ENCODE peak calls at places on chromosome 15, in four cellular contexts. Q, S, E and B are unnamed samples.
A peak's percentile ranks its signal among the peaks of the same experiment; 100 is the strongest.

GRCh38 chr15:90367578-90367977 is 15.5 kb downstream of the ZNF774 start:
- DNase-seq in Q (peak; percentile 51), S (no peak), E (no peak), B (no peak)

GRCh38 chr15:76533060-76533955 is 196.7 kb downstream of the ISL2 start:
- DNase-seq in E (no peak), S (no peak), Q (no peak), B (no peak)

GRCh38 chr15:50786871-50787270 is 21.4 kb upstream of the SPPL2A start:
- DNase-seq in E (no peak), S (no peak), Q (peak; percentile 15), B (no peak)

GRCh38 chr15:40436116-40436891 is 4.4 kb upstream of the BAHD1 start:
- DNase-seq in S (no peak), Q (no peak), E (no peak), B (no peak)

GRCh38 chr15:40892449-40893012 is 1.7 kb upstream of the VPS18 start:
- DNase-seq in E (no peak), Q (no peak), S (no peak), B (no peak)

GRCh38 chr15:58332676-58333400 is 99.0 kb upstream of the LIPC start:
- DNase-seq in E (no peak), Q (peak; percentile 88), S (peak; percentile 44), B (no peak)

GRCh38 chr15:72764656-72765055 is 18.9 kb downstream of the ADPGK start:
- DNase-seq in S (no peak), E (no peak), Q (peak; percentile 7), B (no peak)

GRCh38 chr15:65245096-65245849 is 34.0 kb upstream of the CILP start:
- DNase-seq in E (peak; percentile 80), Q (peak; percentile 53), S (no peak), B (peak; percentile 90)

GRCh38 chr15:57477736-57478522 is 101.6 kb downstream of the CGNL1 start:
- DNase-seq in S (peak; percentile 2), Q (no peak), E (no peak), B (no peak)

GRCh38 chr15:75532413-75533250 is 46.5 kb downstream of the PTPN9 start:
- DNase-seq in S (peak; percentile 32), E (peak; percentile 85), Q (peak; percentile 54), B (peak; percentile 83)

GRCh38 chr15:99408236-99409096 is 157.2 kb downstream of the LRRC28 start:
- DNase-seq in E (peak; percentile 70), Q (peak; percentile 70), S (no peak), B (peak; percentile 77)

GRCh38 chr15:64004582-64004981 is 41.7 kb downstream of the DAPK2 start:
- DNase-seq in E (no peak), Q (peak; percentile 34), S (no peak), B (no peak)